ENCODE peak calls at places on chromosome 5, in five cellular contexts. D is effector memory CD8-positive, alpha-beta T cell; P is skeletal muscle cell; A is OCI-LY7; J is GM20000. G is an unnamed sample.

GRCh38 chr5:65066385-65066784 is 297.7 kb downstream of the CWC27 start:
- DNase-seq in A (peak; percentile 57), D (no peak), P (peak; percentile 89), J (peak; percentile 36), G (no peak)

GRCh38 chr5:18761801-18762200 is 1127.5 kb downstream of the TAF11L14 start:
- DNase-seq in P (peak; percentile 1), A (no peak), J (no peak), D (no peak), G (no peak)

GRCh38 chr5:82440041-82440440 is 161.9 kb upstream of the RPS23 start:
- DNase-seq in P (peak; percentile 51), A (no peak), D (no peak), J (no peak), G (no peak)

GRCh38 chr5:24167791-24168190 is 477.0 kb downstream of the CDH10 start:
- DNase-seq in P (no peak), A (no peak), D (no peak), J (no peak), G (no peak)

GRCh38 chr5:136457390-136458094 is 92.2 kb upstream of the TRPC7 start:
- DNase-seq in P (no peak), D (no peak), A (no peak), J (no peak), G (no peak)

GRCh38 chr5:2256646-2257288 is 374.0 kb upstream of the IRX4 start:
- DNase-seq in P (no peak), J (no peak), A (no peak), D (no peak), G (no peak)

GRCh38 chr5:37835400-37835973 is 4.4 kb downstream of the GDNF start:
- DNase-seq in J (no peak), P (no peak), A (no peak), D (no peak), G (no peak)

GRCh38 chr5:132778129-132778528 is 1.1 kb upstream of the SEPTIN8 start:
- DNase-seq in J (no peak), D (no peak), A (no peak), P (no peak), G (no peak)

GRCh38 chr5:160843240-160843639 is 8.8 kb downstream of the ATP10B start:
- DNase-seq in J (peak; percentile 25), D (no peak), A (no peak), P (no peak), G (peak; percentile 8)

GRCh38 chr5:17258429-17258828 is 41.0 kb downstream of the BASP1 start:
- DNase-seq in J (no peak), A (no peak), D (no peak), P (no peak), G (no peak)

GRCh38 chr5:176628406-176629228 is 1.7 kb downstream of the SNCB start:
- DNase-seq in P (no peak), A (no peak), J (no peak), D (no peak), G (no peak)

GRCh38 chr5:18195910-18196309 is 561.6 kb downstream of the TAF11L14 start:
- DNase-seq in D (no peak), P (no peak), A (no peak), J (no peak), G (no peak)

GRCh38 chr5:159206818-159207217 is 2.5 kb downstream of the RNF145 start:
- DNase-seq in J (no peak), D (no peak), P (no peak), A (no peak), G (no peak)

GRCh38 chr5:74371621-74372020 is 268.9 kb downstream of the ENC1 start:
- DNase-seq in A (no peak), D (no peak), J (no peak), P (no peak), G (no peak)

GRCh38 chr5:82164109-82164956 is 113.8 kb downstream of the RPS23 start:
- DNase-seq in J (no peak), A (no peak), P (peak; percentile 85), D (no peak), G (no peak)

GRCh38 chr5:109876030-109876726 is 186.5 kb downstream of the MAN2A1 start:
- DNase-seq in A (no peak), D (no peak), J (no peak), P (no peak), G (no peak)

GRCh38 chr5:126917918-126918623 is 112.3 kb downstream of the MARCHF3 start:
- DNase-seq in A (no peak), P (peak; percentile 14), D (no peak), J (no peak), G (no peak)

GRCh38 chr5:141785135-141785534 is 93.1 kb downstream of the PCDH1 start:
- DNase-seq in J (no peak), P (no peak), D (no peak), A (no peak), G (no peak)

GRCh38 chr5:151068571-151069197 is 12.2 kb downstream of the TNIP1 start:
- DNase-seq in P (no peak), A (no peak), D (peak; percentile 32), J (no peak), G (no peak)

G was measured in GM12864.